ENCODE peak calls at places on chromosomes 4 and X, in nine cellular contexts. One of them, this sample, is unnamed.

GRCh38 chr4:2832309-2832980 is 11.2 kb upstream of the ADD1 start:
- DNase-seq in right cardiac atrium: peak
- DNase-seq in transverse colon: peak
- DNase-seq in right lobe of liver: peak
- DNase-seq in neuronal stem cell: no peak
- DNase-seq in endodermal cell: peak
- DNase-seq in dorsolateral prefrontal cortex: peak
- DNase-seq in pancreas: no peak
- DNase-seq in GM23248: no peak
- DNase-seq in this sample: no peak

GRCh38 chr4:89839558-89839957 is 2.6 kb upstream of the SNCA start:
- DNase-seq in right cardiac atrium: no peak
- DNase-seq in transverse colon: no peak
- DNase-seq in right lobe of liver: no peak
- DNase-seq in neuronal stem cell: no peak
- DNase-seq in endodermal cell: no peak
- DNase-seq in dorsolateral prefrontal cortex: no peak
- DNase-seq in pancreas: no peak
- DNase-seq in GM23248: no peak
- DNase-seq in this sample: no peak

GRCh38 chr4:150236626-150237025 is 158.4 kb downstream of the DCLK2 start:
- DNase-seq in right cardiac atrium: no peak
- DNase-seq in transverse colon: no peak
- DNase-seq in right lobe of liver: no peak
- DNase-seq in neuronal stem cell: no peak
- DNase-seq in endodermal cell: no peak
- DNase-seq in dorsolateral prefrontal cortex: no peak
- DNase-seq in pancreas: no peak
- DNase-seq in GM23248: peak
- DNase-seq in this sample: no peak

GRCh38 chr4:72496119-72496518 is 72.9 kb downstream of the ADAMTS3 start:
- DNase-seq in right cardiac atrium: no peak
- DNase-seq in transverse colon: no peak
- DNase-seq in right lobe of liver: no peak
- DNase-seq in neuronal stem cell: no peak
- DNase-seq in endodermal cell: no peak
- DNase-seq in dorsolateral prefrontal cortex: no peak
- DNase-seq in pancreas: no peak
- DNase-seq in GM23248: peak
- DNase-seq in this sample: no peak

GRCh38 chr4:159446266-159446976 is 343.5 kb downstream of the RAPGEF2 start:
- DNase-seq in right cardiac atrium: peak
- DNase-seq in transverse colon: peak
- DNase-seq in right lobe of liver: no peak
- DNase-seq in neuronal stem cell: peak
- DNase-seq in endodermal cell: peak
- DNase-seq in dorsolateral prefrontal cortex: peak
- DNase-seq in pancreas: no peak
- DNase-seq in GM23248: peak
- DNase-seq in this sample: no peak

GRCh38 chr4:102606846-102607440 is 105.8 kb downstream of the NFKB1 start:
- DNase-seq in right cardiac atrium: no peak
- DNase-seq in transverse colon: no peak
- DNase-seq in right lobe of liver: no peak
- DNase-seq in neuronal stem cell: no peak
- DNase-seq in endodermal cell: no peak
- DNase-seq in dorsolateral prefrontal cortex: no peak
- DNase-seq in pancreas: peak
- DNase-seq in GM23248: no peak
- DNase-seq in this sample: no peak

GRCh38 chrX:10138726-10139125 is 18.0 kb upstream of the CLCN4 start:
- DNase-seq in right cardiac atrium: no peak
- DNase-seq in transverse colon: no peak
- DNase-seq in right lobe of liver: no peak
- DNase-seq in neuronal stem cell: no peak
- DNase-seq in endodermal cell: no peak
- DNase-seq in dorsolateral prefrontal cortex: no peak
- DNase-seq in pancreas: no peak
- DNase-seq in GM23248: no peak
- DNase-seq in this sample: no peak

GRCh38 chrX:12309040-12309732 is 170.9 kb downstream of the FRMPD4 start:
- DNase-seq in right cardiac atrium: no peak
- DNase-seq in transverse colon: no peak
- DNase-seq in right lobe of liver: no peak
- DNase-seq in neuronal stem cell: no peak
- DNase-seq in endodermal cell: no peak
- DNase-seq in dorsolateral prefrontal cortex: no peak
- DNase-seq in pancreas: peak
- DNase-seq in GM23248: no peak
- DNase-seq in this sample: no peak

GRCh38 chr4:184503869-184504300 is 29.5 kb upstream of the IRF2 start:
- DNase-seq in right cardiac atrium: no peak
- DNase-seq in transverse colon: no peak
- DNase-seq in right lobe of liver: no peak
- DNase-seq in neuronal stem cell: no peak
- DNase-seq in endodermal cell: no peak
- DNase-seq in dorsolateral prefrontal cortex: no peak
- DNase-seq in pancreas: no peak
- DNase-seq in GM23248: peak
- DNase-seq in this sample: no peak

GRCh38 chrX:30327762-30328161 is 18.6 kb upstream of the NR0B1 start:
- DNase-seq in right cardiac atrium: no peak
- DNase-seq in transverse colon: no peak
- DNase-seq in right lobe of liver: no peak
- DNase-seq in neuronal stem cell: no peak
- DNase-seq in endodermal cell: no peak
- DNase-seq in dorsolateral prefrontal cortex: no peak
- DNase-seq in pancreas: no peak
- DNase-seq in GM23248: no peak
- DNase-seq in this sample: no peak

GRCh38 chr4:112251044-112251632 is 19.6 kb downstream of the AP1AR start:
- DNase-seq in right cardiac atrium: no peak
- DNase-seq in transverse colon: no peak
- DNase-seq in right lobe of liver: no peak
- DNase-seq in neuronal stem cell: no peak
- DNase-seq in endodermal cell: no peak
- DNase-seq in dorsolateral prefrontal cortex: no peak
- DNase-seq in pancreas: no peak
- DNase-seq in GM23248: peak
- DNase-seq in this sample: no peak

DNA sequence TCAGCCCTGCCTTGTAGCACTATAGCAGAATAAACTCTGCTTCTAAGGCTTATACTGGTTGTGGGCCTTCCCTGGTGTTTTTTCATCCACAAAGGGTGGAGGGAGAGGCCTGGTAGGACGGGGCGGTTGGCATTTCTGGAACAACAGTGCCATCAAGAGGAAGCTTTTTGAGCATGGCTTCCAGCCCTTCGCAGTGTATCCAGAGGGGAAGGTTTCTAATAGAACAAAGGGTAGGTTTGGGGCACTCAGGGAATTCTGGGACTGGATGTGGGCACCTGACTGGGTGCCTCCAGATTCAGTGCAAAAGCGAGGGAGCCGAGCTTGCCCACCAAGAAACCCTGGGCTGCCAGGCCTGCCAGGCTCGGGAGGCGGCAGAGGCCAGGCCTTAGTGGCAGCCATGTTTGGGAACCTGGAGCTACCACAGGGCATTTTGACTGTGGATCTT is 229.6 kb upstream of the AGTR2 start:
- DNase-seq in right cardiac atrium: no peak
- DNase-seq in transverse colon: peak
- DNase-seq in right lobe of liver: peak
- DNase-seq in neuronal stem cell: peak
- DNase-seq in endodermal cell: peak
- DNase-seq in dorsolateral prefrontal cortex: peak
- DNase-seq in pancreas: peak
- DNase-seq in GM23248: peak
- DNase-seq in this sample: no peak
- H3K27ac ChIP-seq in right cardiac atrium: no peak
- H3K27ac ChIP-seq in transverse colon: no peak
- H3K27ac ChIP-seq in right lobe of liver: no peak
- H3K27ac ChIP-seq in neuronal stem cell: no peak
- H3K27ac ChIP-seq in endodermal cell: no peak
- H3K27ac ChIP-seq in dorsolateral prefrontal cortex: peak
- H3K27ac ChIP-seq in pancreas: no peak
- H3K27ac ChIP-seq in GM23248: no peak
- H3K27ac ChIP-seq in this sample: no peak

GRCh38 chr4:55439023-55439422 is 43.3 kb downstream of the TMEM165 start:
- DNase-seq in right cardiac atrium: no peak
- DNase-seq in transverse colon: no peak
- DNase-seq in right lobe of liver: no peak
- DNase-seq in neuronal stem cell: no peak
- DNase-seq in endodermal cell: no peak
- DNase-seq in dorsolateral prefrontal cortex: no peak
- DNase-seq in pancreas: no peak
- DNase-seq in GM23248: no peak
- DNase-seq in this sample: no peak

GRCh38 chr4:55437356-55437796 is 41.6 kb downstream of the TMEM165 start:
- DNase-seq in right cardiac atrium: no peak
- DNase-seq in transverse colon: peak
- DNase-seq in right lobe of liver: no peak
- DNase-seq in neuronal stem cell: no peak
- DNase-seq in endodermal cell: no peak
- DNase-seq in dorsolateral prefrontal cortex: no peak
- DNase-seq in pancreas: peak
- DNase-seq in GM23248: peak
- DNase-seq in this sample: no peak

GRCh38 chr4:55438314-55438713 is 42.6 kb downstream of the TMEM165 start:
- DNase-seq in right cardiac atrium: no peak
- DNase-seq in transverse colon: no peak
- DNase-seq in right lobe of liver: no peak
- DNase-seq in neuronal stem cell: no peak
- DNase-seq in endodermal cell: no peak
- DNase-seq in dorsolateral prefrontal cortex: no peak
- DNase-seq in pancreas: peak
- DNase-seq in GM23248: no peak
- DNase-seq in this sample: no peak

GRCh38 chr4:55435136-55435535 is 39.4 kb downstream of the TMEM165 start:
- DNase-seq in right cardiac atrium: no peak
- DNase-seq in transverse colon: no peak
- DNase-seq in right lobe of liver: no peak
- DNase-seq in neuronal stem cell: no peak
- DNase-seq in endodermal cell: no peak
- DNase-seq in dorsolateral prefrontal cortex: no peak
- DNase-seq in pancreas: no peak
- DNase-seq in GM23248: peak
- DNase-seq in this sample: no peak

GRCh38 chr4:55437823-55438222 is 42.1 kb downstream of the TMEM165 start:
- DNase-seq in right cardiac atrium: no peak
- DNase-seq in transverse colon: no peak
- DNase-seq in right lobe of liver: no peak
- DNase-seq in neuronal stem cell: no peak
- DNase-seq in endodermal cell: no peak
- DNase-seq in dorsolateral prefrontal cortex: no peak
- DNase-seq in pancreas: no peak
- DNase-seq in GM23248: no peak
- DNase-seq in this sample: no peak
- H3K27ac ChIP-seq in right cardiac atrium: no peak
- H3K27ac ChIP-seq in transverse colon: peak
- H3K27ac ChIP-seq in right lobe of liver: no peak
- H3K27ac ChIP-seq in neuronal stem cell: no peak
- H3K27ac ChIP-seq in endodermal cell: no peak
- H3K27ac ChIP-seq in dorsolateral prefrontal cortex: no peak
- H3K27ac ChIP-seq in pancreas: peak
- H3K27ac ChIP-seq in GM23248: no peak
- H3K27ac ChIP-seq in this sample: peak

DNA sequence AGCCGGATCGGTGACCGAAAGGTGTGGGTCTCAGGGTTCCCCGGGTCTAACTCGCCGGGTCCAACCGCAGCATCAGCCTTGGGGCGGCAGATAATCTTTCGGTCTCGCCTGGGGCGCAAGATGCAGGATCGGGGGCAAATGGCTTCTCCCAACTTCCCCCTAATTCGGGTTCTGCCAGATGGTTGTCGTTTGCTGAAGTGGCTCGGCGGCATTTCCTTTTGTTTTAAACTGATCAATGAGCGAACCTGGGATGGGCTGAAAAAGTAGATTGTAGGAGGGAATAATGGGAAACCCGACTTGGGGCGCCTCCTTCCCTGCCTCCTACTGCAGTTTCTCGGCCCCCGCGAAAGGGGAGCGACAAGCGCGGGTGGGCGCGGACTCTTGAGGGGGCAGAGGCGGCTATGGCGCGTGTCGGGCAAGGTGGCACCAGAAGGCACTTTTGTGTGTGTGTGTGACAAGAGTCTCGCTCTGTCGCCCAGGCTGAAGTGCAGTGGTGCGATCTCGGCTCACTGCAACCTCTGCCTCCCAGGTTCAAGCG is 3.1 kb downstream of the PDGFRA start:
- DNase-seq in right cardiac atrium: peak
- DNase-seq in transverse colon: no peak
- DNase-seq in right lobe of liver: no peak
- DNase-seq in neuronal stem cell: peak
- DNase-seq in endodermal cell: no peak
- DNase-seq in dorsolateral prefrontal cortex: no peak
- DNase-seq in pancreas: no peak
- DNase-seq in GM23248: peak
- DNase-seq in this sample: no peak
- H3K27ac ChIP-seq in right cardiac atrium: peak
- H3K27ac ChIP-seq in transverse colon: peak
- H3K27ac ChIP-seq in right lobe of liver: peak
- H3K27ac ChIP-seq in neuronal stem cell: no peak
- H3K27ac ChIP-seq in endodermal cell: no peak
- H3K27ac ChIP-seq in dorsolateral prefrontal cortex: no peak
- H3K27ac ChIP-seq in pancreas: no peak
- H3K27ac ChIP-seq in GM23248: peak
- H3K27ac ChIP-seq in this sample: no peak

GRCh38 chr4:40486534-40486933 is 143.1 kb downstream of the RBM47 start:
- DNase-seq in right cardiac atrium: no peak
- DNase-seq in transverse colon: no peak
- DNase-seq in right lobe of liver: no peak
- DNase-seq in neuronal stem cell: no peak
- DNase-seq in endodermal cell: no peak
- DNase-seq in dorsolateral prefrontal cortex: no peak
- DNase-seq in pancreas: no peak
- DNase-seq in GM23248: peak
- DNase-seq in this sample: peak

GRCh38 chr4:40481977-40482376 is 146.8 kb downstream of the CHRNA9 start:
- DNase-seq in right cardiac atrium: no peak
- DNase-seq in transverse colon: no peak
- DNase-seq in right lobe of liver: no peak
- DNase-seq in neuronal stem cell: no peak
- DNase-seq in endodermal cell: no peak
- DNase-seq in dorsolateral prefrontal cortex: no peak
- DNase-seq in pancreas: no peak
- DNase-seq in GM23248: no peak
- DNase-seq in this sample: no peak

GRCh38 chr4:40484346-40484745 is 145.3 kb downstream of the RBM47 start:
- DNase-seq in right cardiac atrium: no peak
- DNase-seq in transverse colon: no peak
- DNase-seq in right lobe of liver: no peak
- DNase-seq in neuronal stem cell: no peak
- DNase-seq in endodermal cell: no peak
- DNase-seq in dorsolateral prefrontal cortex: no peak
- DNase-seq in pancreas: no peak
- DNase-seq in GM23248: no peak
- DNase-seq in this sample: no peak

GRCh38 chr4:40480291-40480690 is 145.2 kb downstream of the CHRNA9 start:
- DNase-seq in right cardiac atrium: no peak
- DNase-seq in transverse colon: no peak
- DNase-seq in right lobe of liver: no peak
- DNase-seq in neuronal stem cell: no peak
- DNase-seq in endodermal cell: no peak
- DNase-seq in dorsolateral prefrontal cortex: no peak
- DNase-seq in pancreas: no peak
- DNase-seq in GM23248: no peak
- DNase-seq in this sample: no peak

GRCh38 chr4:40482985-40483647 is 146.5 kb downstream of the RBM47 start:
- DNase-seq in right cardiac atrium: no peak
- DNase-seq in transverse colon: no peak
- DNase-seq in right lobe of liver: no peak
- DNase-seq in neuronal stem cell: no peak
- DNase-seq in endodermal cell: peak
- DNase-seq in dorsolateral prefrontal cortex: no peak
- DNase-seq in pancreas: no peak
- DNase-seq in GM23248: no peak
- DNase-seq in this sample: no peak
- H3K27ac ChIP-seq in right cardiac atrium: no peak
- H3K27ac ChIP-seq in transverse colon: no peak
- H3K27ac ChIP-seq in right lobe of liver: no peak
- H3K27ac ChIP-seq in neuronal stem cell: no peak
- H3K27ac ChIP-seq in endodermal cell: no peak
- H3K27ac ChIP-seq in dorsolateral prefrontal cortex: no peak
- H3K27ac ChIP-seq in pancreas: no peak
- H3K27ac ChIP-seq in GM23248: no peak
- H3K27ac ChIP-seq in this sample: no peak